ENCODE peak calls at places on chromosomes 4 and X, in six cellular contexts. H is mesenchymal stem cell, B is mesendoderm, C is IMR-90, P is neuronal stem cell, Y is H1. I is an unnamed sample.

GRCh38 chr4:76458829-76459228 is 23.8 kb downstream of the SHROOM3 start:
- DNase-seq in P (peak), H (peak), B (peak), Y (no peak), C (no peak), I (no peak)

GRCh38 chr4:128961405-128961804 is 131.9 kb downstream of the SCLT1 start:
- DNase-seq in B (no peak), P (no peak), C (no peak), H (no peak), Y (no peak), I (no peak)

GRCh38 chr4:153137677-153138630 is 66.3 kb upstream of the TRIM2 start:
- DNase-seq in H (no peak), B (no peak), C (no peak), P (no peak), Y (no peak), I (no peak)

GRCh38 chr4:5751073-5751917 is 40.3 kb downstream of the EVC start:
- DNase-seq in C (peak), B (no peak), Y (no peak), H (peak), P (no peak), I (peak)

GRCh38 chrX:22585831-22586230 is 313.1 kb downstream of the CBLL2 start:
- DNase-seq in P (no peak), H (no peak), Y (no peak), B (no peak), C (no peak), I (no peak)

GRCh38 chrX:124211312-124211942 is 121.0 kb upstream of the TEX13D start:
- DNase-seq in Y (no peak), P (no peak), H (peak), B (peak), C (peak), I (no peak)

GRCh38 chrX:135549519-135549918 is 29.1 kb downstream of the INTS6L start:
- DNase-seq in B (no peak), P (no peak), Y (no peak), H (no peak), C (no peak), I (no peak)

GRCh38 chrX:71815906-71816156 is 52.7 kb downstream of the CXorf49B start:
- DNase-seq in B (no peak), C (no peak), H (no peak), P (no peak), Y (no peak), I (no peak)

GRCh38 chr4:18756661-18757060 is 735.1 kb upstream of the LCORL start:
- DNase-seq in B (no peak), P (no peak), C (no peak), H (no peak), Y (no peak), I (no peak)

GRCh38 chr4:176443646-176444409 is 124.1 kb downstream of the SPCS3 start:
- DNase-seq in P (no peak), H (peak), C (no peak), Y (no peak), B (no peak), I (no peak)

GRCh38 chrX:133921764-133922389 is 63.5 kb downstream of the GPC3 start:
- DNase-seq in H (peak), P (peak), Y (peak), C (peak), B (peak), I (peak)

GRCh38 chr4:107044170-107044569 is 8.1 kb upstream of the DKK2 start:
- DNase-seq in H (peak), P (no peak), C (no peak), B (peak), Y (no peak), I (no peak)

GRCh38 chr4:102342404-102343074 is 2.7 kb downstream of the SLC39A8 start:
- DNase-seq in P (no peak), B (peak), C (no peak), Y (no peak), H (no peak), I (peak)
- H3K4me3 ChIP-seq in P (no peak), B (no peak), C (no peak), Y (no peak), H (no peak), I (no peak)

GRCh38 chr4:39638358-39639239 is at the start of gene SMIM14:
- DNase-seq in B (peak), C (peak), P (peak), H (peak), Y (peak), I (peak)
- H3K4ac ChIP-seq in B (peak), C (peak), P (peak), H (peak), Y (peak), I (peak)

GRCh38 chrX:119186763-119187162 is 49.3 kb upstream of the PGRMC1 start:
- DNase-seq in H (no peak), P (no peak), B (no peak), C (no peak), Y (no peak), I (no peak)
- H3K4me3 ChIP-seq in H (no peak), P (no peak), B (no peak), C (no peak), Y (no peak), I (no peak)

GRCh38 chrX:13938766-13939530 is 90.7 kb downstream of the GEMIN8 start:
- DNase-seq in C (no peak), Y (no peak), B (peak), P (no peak), H (no peak), I (no peak)
- H3K4ac ChIP-seq in C (no peak), Y (peak), B (no peak), P (no peak), H (no peak), I (no peak)

DNA sequence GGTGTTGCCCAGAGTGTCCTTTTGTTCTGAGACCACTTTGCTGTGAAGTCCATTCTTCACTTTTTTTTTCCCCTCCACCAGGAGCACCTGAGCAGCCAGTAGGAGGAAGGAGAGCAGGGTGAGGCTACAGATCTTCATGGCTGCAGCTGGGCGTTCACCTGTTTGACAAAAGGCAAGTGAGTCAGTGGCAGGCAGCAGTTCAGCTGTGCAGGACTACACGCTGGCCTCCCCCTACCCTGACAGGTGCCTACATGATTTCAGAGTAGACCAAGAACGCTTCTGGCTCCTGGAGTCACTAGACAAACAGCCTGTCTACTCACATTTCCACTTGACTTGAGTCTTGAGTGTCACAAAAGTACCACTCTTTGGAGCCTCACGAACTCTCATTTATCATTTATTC is 2.0 kb downstream of the FGFBP1 start:
- DNase-seq in C (no peak), B (no peak), Y (no peak), P (no peak), H (no peak), I (no peak)
- H3K4me3 ChIP-seq in C (no peak), B (no peak), Y (no peak), P (no peak), H (no peak), I (no peak)